ENCODE peak calls at places on chromosomes 5 and 9, in nine cellular contexts. J is endothelial cell; R is foreskin fibroblast; V is tibial nerve; L is psoas muscle; U is fibroblast of mammary gland; S is GM20000; Y is CD8-positive, alpha-beta T cell; B is omental fat pad. F is an unnamed sample.

GRCh38 chr5:76789991-76790571 is 28.7 kb upstream of the F2RL1 start:
- DNase-seq in U (peak; percentile 90), J (no peak), L (no peak), S (no peak), V (no peak), B (no peak), Y (no peak), R (peak; percentile 78), F (peak; percentile 84)

GRCh38 chr9:21657966-21658667 is 144.3 kb upstream of the MTAP start:
- DNase-seq in U (peak; percentile 49), S (no peak), V (no peak), J (no peak), L (no peak), Y (no peak), B (no peak), R (peak; percentile 34), F (no peak)

GRCh38 chr9:95009459-95009858 is 283.0 kb downstream of the AOPEP start:
- DNase-seq in R (no peak), U (peak; percentile 31), Y (no peak), V (no peak), S (no peak), J (no peak), B (no peak), L (no peak), F (peak; percentile 32)

GRCh38 chr5:910769-911160 is 18.1 kb downstream of the TRIP13 start:
- DNase-seq in J (no peak), S (no peak), L (no peak), U (no peak), Y (no peak), V (no peak), B (no peak), R (no peak), F (no peak)

GRCh38 chr9:122127396-122127798 is 32.2 kb downstream of the NDUFA8 start:
- DNase-seq in R (no peak), S (no peak), V (no peak), B (no peak), J (no peak), Y (no peak), L (no peak), U (no peak), F (no peak)

GRCh38 chr5:17837757-17838156 is 203.5 kb downstream of the TAF11L14 start:
- DNase-seq in L (no peak), U (no peak), Y (no peak), B (no peak), J (no peak), R (no peak), S (no peak), V (no peak), F (no peak)

GRCh38 chr5:132813599-132814440 is 718 bp downstream of the SOWAHA start:
- DNase-seq in B (no peak), J (peak; percentile 38), V (no peak), Y (no peak), L (peak; percentile 59), S (peak; percentile 79), R (peak; percentile 48), U (no peak), F (peak; percentile 47)

GRCh38 chr9:84974790-84975189 is 305.3 kb downstream of the NTRK2 start:
- DNase-seq in U (no peak), V (no peak), S (no peak), B (no peak), Y (no peak), L (no peak), J (no peak), R (no peak), F (no peak)

GRCh38 chr9:108811944-108812343 is 43.8 kb downstream of the ACTL7B start:
- DNase-seq in R (no peak), J (no peak), B (no peak), S (no peak), V (no peak), L (no peak), U (no peak), Y (no peak), F (no peak)

GRCh38 chr9:38048319-38048969 is 20.6 kb downstream of the SHB start:
- DNase-seq in S (no peak), B (no peak), R (peak; percentile 74), V (no peak), Y (no peak), U (peak; percentile 61), L (peak; percentile 1), J (no peak), F (no peak)

GRCh38 chr5:37847978-37848425 is 8.2 kb upstream of the GDNF start:
- DNase-seq in R (peak; percentile 84), B (no peak), U (peak; percentile 92), S (no peak), J (no peak), Y (no peak), L (peak; percentile 51), V (no peak), F (peak; percentile 98)

GRCh38 chr9:110115868-110116542 is 92.0 kb downstream of the C9orf152 start:
- DNase-seq in V (no peak), Y (no peak), J (no peak), L (no peak), B (no peak), R (peak; percentile 89), S (no peak), U (peak; percentile 89), F (peak; percentile 79)

GRCh38 chr5:8053270-8053669 is 184.3 kb downstream of the MTRR start:
- DNase-seq in R (no peak), S (no peak), J (no peak), U (no peak), V (no peak), L (no peak), Y (no peak), B (no peak), F (no peak)

GRCh38 chr5:79702606-79703380 is 13.2 kb downstream of the CMYA5 start:
- DNase-seq in L (peak; percentile 55), R (peak; percentile 68), J (peak; percentile 54), B (no peak), Y (peak; percentile 32), V (no peak), S (peak; percentile 48), U (peak; percentile 51), F (peak; percentile 27)

GRCh38 chr9:36623280-36623679 is 50.6 kb downstream of the MELK start:
- DNase-seq in R (peak; percentile 74), J (no peak), L (no peak), B (no peak), U (peak; percentile 68), V (no peak), Y (no peak), S (no peak), F (peak; percentile 55)

GRCh38 chr5:138465288-138466057 is at the start of gene EGR1:
- DNase-seq in Y (peak; percentile 95), L (peak; percentile 96), J (peak; percentile 67), B (peak; percentile 91), U (peak; percentile 89), S (peak; percentile 96), R (peak; percentile 98), V (peak; percentile 92), F (peak; percentile 95)

GRCh38 chr5:138461343-138462125 is 3.7 kb upstream of the EGR1 start:
- DNase-seq in J (no peak), V (no peak), Y (no peak), L (peak; percentile 44), B (peak; percentile 38), S (no peak), U (peak; percentile 91), R (peak; percentile 83), F (peak; percentile 89)

GRCh38 chr5:138464388-138465287 is 641 bp upstream of the EGR1 start:
- DNase-seq in B (peak; percentile 80), R (peak; percentile 100), Y (peak; percentile 94), U (peak; percentile 98), L (peak; percentile 98), V (peak; percentile 94), S (peak; percentile 98), J (peak; percentile 86), F (peak; percentile 99)

GRCh38 chr5:138464018-138464387 is 1.3 kb upstream of the EGR1 start:
- DNase-seq in B (peak; percentile 80), S (peak; percentile 95), U (peak; percentile 93), R (peak; percentile 99), L (peak; percentile 99), J (peak; percentile 95), V (peak; percentile 90), Y (peak; percentile 93), F (peak; percentile 95)

DNA sequence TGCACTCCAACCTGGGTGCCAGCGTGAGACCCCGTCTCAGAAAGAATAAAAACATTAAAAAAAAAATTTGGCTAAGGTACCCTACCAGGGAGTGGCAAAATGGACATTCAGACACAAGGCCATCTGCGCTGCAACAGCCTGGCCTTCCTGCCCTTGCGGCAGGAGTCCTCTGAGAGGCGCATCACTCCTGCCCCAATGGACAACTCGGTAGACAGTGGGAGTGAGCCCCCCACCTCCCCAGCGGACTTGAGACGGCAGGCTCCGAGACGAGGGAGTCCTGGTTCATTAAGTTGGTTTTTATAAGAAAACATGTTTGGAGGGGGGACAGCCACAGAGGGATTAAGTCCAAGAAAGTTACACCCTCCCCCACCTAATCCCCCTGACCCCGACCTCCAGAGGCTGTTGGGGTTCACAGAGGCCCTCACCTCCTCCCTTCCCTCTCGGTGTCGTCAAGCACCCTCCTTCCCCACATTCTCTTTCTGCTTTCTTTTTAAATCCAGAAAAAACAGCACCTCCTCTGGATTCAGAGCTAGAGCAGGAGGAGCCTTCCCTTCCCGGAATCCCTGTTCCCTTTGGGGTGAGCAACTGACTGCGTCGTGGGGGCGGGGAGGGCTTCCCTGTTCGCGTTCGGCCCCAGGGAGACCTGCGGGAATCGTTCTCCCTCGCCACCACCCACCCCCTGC is 1.8 kb upstream of the EGR1 start:
- DNase-seq in R (peak; percentile 50), B (no peak), U (no peak), Y (no peak), J (no peak), S (no peak), V (no peak), L (no peak), F (no peak)
- TF ChIP-seq CTCF in R (peak; percentile 14), B (no peak), U (peak; percentile 19), Y (no peak), J (no peak), S (no peak), V (no peak), L (no peak), F (peak; percentile 10)

GRCh38 chr9:105188746-105189145 is 55.7 kb upstream of the SLC44A1 start:
- DNase-seq in S (no peak), L (no peak), J (no peak), U (no peak), B (no peak), Y (no peak), R (peak; percentile 15), V (no peak), F (peak; percentile 11)
- TF ChIP-seq CTCF in S (no peak), L (peak; percentile 11), J (no peak), U (no peak), B (no peak), Y (no peak), R (no peak), V (no peak), F (no peak)

GRCh38 chr5:156800982-156801381 is 49.1 kb upstream of the PPP1R2B start:
- DNase-seq in B (no peak), L (no peak), V (no peak), J (no peak), Y (no peak), S (no peak), U (no peak), R (no peak), F (no peak)
- TF ChIP-seq CTCF in B (no peak), L (no peak), V (no peak), J (no peak), Y (no peak), S (no peak), U (no peak), R (no peak), F (no peak)

GRCh38 chr5:135181653-135182052 is 147.6 kb upstream of the PITX1 start:
- DNase-seq in V (no peak), B (no peak), R (no peak), J (no peak), L (no peak), S (no peak), U (no peak), Y (no peak), F (no peak)
- TF ChIP-seq CTCF in V (no peak), B (no peak), R (no peak), J (peak; percentile 49), L (no peak), S (no peak), U (no peak), Y (no peak), F (no peak)

GRCh38 chr9:18791074-18791473 is 241.9 kb downstream of the SAXO1 start:
- DNase-seq in U (no peak), V (no peak), B (no peak), R (no peak), J (peak; percentile 73), S (no peak), Y (no peak), L (no peak), F (peak; percentile 16)
- TF ChIP-seq CTCF in U (peak; percentile 18), V (no peak), B (no peak), R (peak; percentile 14), J (peak; percentile 70), S (no peak), Y (no peak), L (no peak), F (peak; percentile 22)